ENCODE peak calls at places on chromosomes 11 and 22, in five cellular contexts. V is HCT116, P is A549, K is K562, U is HepG2. I is an unnamed sample.
A peak's percentile ranks its signal among the peaks of the same experiment; 100 is the strongest.

GRCh38 chr11:72783144-72783910 is 10.5 kb downstream of the STARD10 start:
- DNase-seq in U (no peak), P (no peak), K (no peak), V (no peak), I (no peak)

GRCh38 chr22:30535182-30535581 is 11.4 kb downstream of the SEC14L6 start:
- DNase-seq in U (no peak), P (no peak), V (no peak), K (no peak), I (no peak)

GRCh38 chr11:47501095-47501494 is 51.8 kb downstream of the CELF1 start:
- DNase-seq in P (no peak), V (no peak), K (no peak), U (no peak), I (no peak)

GRCh38 chr11:134611537-134611936 is 199.5 kb upstream of the B3GAT1 start:
- DNase-seq in P (no peak), U (no peak), V (no peak), K (no peak), I (no peak)

GRCh38 chr11:57475671-57476222 is 15.4 kb downstream of the RTN4RL2 start:
- DNase-seq in P (no peak), U (no peak), V (no peak), K (no peak), I (no peak)

GRCh38 chr22:36423461-36424404 is 36.0 kb upstream of the MYH9 start:
- DNase-seq in U (no peak), K (peak; percentile 54), V (no peak), P (no peak), I (no peak)

GRCh38 chr22:20316844-20317401 is 2.9 kb downstream of the DGCR6L start:
- DNase-seq in V (no peak), K (no peak), P (no peak), U (no peak), I (no peak)

GRCh38 chr22:21001601-21002325 is at the start of gene THAP7:
- DNase-seq in K (peak; percentile 100), U (peak; percentile 90), V (peak; percentile 89), P (peak; percentile 92), I (peak; percentile 99)

GRCh38 chr11:10916674-10917073 is 58.8 kb upstream of the ZBED5 start:
- DNase-seq in V (no peak), U (no peak), P (no peak), K (no peak), I (no peak)

GRCh38 chr11:32892355-32893090 is at the start of gene QSER1:
- DNase-seq in U (peak; percentile 35), P (peak; percentile 78), V (no peak), K (peak; percentile 90), I (peak; percentile 75)

GRCh38 chr11:77153276-77154185 is 25.5 kb downstream of the MYO7A start:
- DNase-seq in K (no peak), U (no peak), P (no peak), V (no peak), I (no peak)

GRCh38 chr22:24324137-24324536 is 53.5 kb downstream of the SPECC1L start:
- DNase-seq in P (no peak), V (no peak), U (no peak), K (no peak), I (no peak)

GRCh38 chr11:69671734-69672465 is 3.3 kb downstream of the LTO1 start:
- DNase-seq in V (no peak), K (no peak), P (no peak), U (no peak), I (no peak)

GRCh38 chr11:107457205-107457557 is 444 bp downstream of the CWF19L2 start:
- DNase-seq in K (peak; percentile 41), U (no peak), V (no peak), P (no peak), I (no peak)

GRCh38 chr11:130790689-130791088 is 125.6 kb downstream of the SNX19 start:
- DNase-seq in U (no peak), V (no peak), P (no peak), K (no peak), I (no peak)

GRCh38 chr22:32240461-32240860 is 14.7 kb downstream of the SLC5A4 start:
- DNase-seq in V (no peak), P (no peak), K (no peak), U (no peak), I (no peak)

GRCh38 chr11:12137938-12138731 is 27.7 kb downstream of the MICAL2 start:
- DNase-seq in K (no peak), U (no peak), V (no peak), P (peak; percentile 47), I (no peak)

GRCh38 chr11:69172674-69173073 is 16.9 kb downstream of the SMIM38 start:
- DNase-seq in U (no peak), K (no peak), V (peak; percentile 19), P (peak; percentile 51), I (no peak)

GRCh38 chr11:126523441-126523840 is 168.0 kb downstream of the ST3GAL4 start:
- DNase-seq in P (no peak), V (no peak), U (no peak), K (no peak), I (peak; percentile 34)

GRCh38 chr11:93652161-93652597 is 9.3 kb upstream of the CEP295 start:
- DNase-seq in V (no peak), P (peak; percentile 38), U (peak; percentile 17), K (peak; percentile 18), I (peak; percentile 55)

GRCh38 chr11:103491777-103492176 is 382.6 kb downstream of the DYNC2H1 start:
- DNase-seq in V (no peak), P (peak; percentile 6), K (no peak), U (no peak), I (no peak)

GRCh38 chr11:116829525-116830183 is at the start of gene APOC3:
- DNase-seq in V (no peak), P (no peak), K (no peak), U (peak; percentile 85), I (no peak)

GRCh38 chr11:2914475-2915195 is 14.6 kb downstream of the PHLDA2 start:
- DNase-seq in U (no peak), P (no peak), K (no peak), V (no peak), I (no peak)

GRCh38 chr11:20599424-20600346 is at the start of gene SLC6A5:
- DNase-seq in P (peak; percentile 36), U (peak; percentile 25), V (no peak), K (peak; percentile 64), I (no peak)

GRCh38 chr11:126542621-126543020 is 187.1 kb downstream of the ST3GAL4 start:
- DNase-seq in K (no peak), U (no peak), P (no peak), V (no peak), I (no peak)

GRCh38 chr11:26688701-26689100 is 33.2 kb downstream of the SLC5A12 start:
- DNase-seq in V (no peak), U (no peak), K (no peak), P (no peak), I (no peak)

DNA sequence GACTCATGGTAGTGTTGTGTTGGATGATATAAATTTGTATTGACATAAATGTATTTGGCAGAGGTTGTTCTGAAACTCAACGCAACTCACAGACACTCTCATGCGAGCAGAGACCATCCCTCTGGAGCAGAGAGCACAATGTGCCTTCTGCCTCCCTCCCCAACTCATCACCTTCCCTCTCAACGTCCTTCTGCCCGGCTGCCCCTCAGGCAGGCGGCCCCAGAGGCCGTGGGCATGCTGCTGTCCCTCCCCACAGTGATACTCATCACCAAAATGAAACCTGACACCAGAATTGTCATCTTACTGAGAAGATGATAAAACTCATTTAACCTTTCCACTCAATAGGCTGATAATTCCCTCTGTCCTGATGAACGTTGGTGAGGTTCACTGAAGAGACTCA is 260.6 kb downstream of the ETS1 start:
- DNase-seq in K (no peak), V (no peak), P (no peak), U (no peak), I (no peak)
- H3K27ac ChIP-seq in K (no peak overlapping the region), V (no peak overlapping the region), P (no peak overlapping the region), U (no peak overlapping the region), I (no peak overlapping the region)

GRCh38 chr11:1728281-1728680 is 22.1 kb downstream of the IFITM10 start:
- DNase-seq in P (no peak), K (no peak), U (no peak), V (no peak), I (peak; percentile 14)

GRCh38 chr11:1728931-1729691 is 21.3 kb downstream of the IFITM10 start:
- DNase-seq in U (no peak), P (no peak), K (no peak), V (no peak), I (peak; percentile 73)

GRCh38 chr11:1730230-1730629 is 20.2 kb downstream of the IFITM10 start:
- DNase-seq in V (no peak), K (no peak), U (no peak), P (no peak), I (no peak)

GRCh38 chr11:1727861-1728260 is 22.5 kb downstream of the IFITM10 start:
- DNase-seq in K (no peak), V (no peak), P (no peak), U (no peak), I (no peak)

DNA sequence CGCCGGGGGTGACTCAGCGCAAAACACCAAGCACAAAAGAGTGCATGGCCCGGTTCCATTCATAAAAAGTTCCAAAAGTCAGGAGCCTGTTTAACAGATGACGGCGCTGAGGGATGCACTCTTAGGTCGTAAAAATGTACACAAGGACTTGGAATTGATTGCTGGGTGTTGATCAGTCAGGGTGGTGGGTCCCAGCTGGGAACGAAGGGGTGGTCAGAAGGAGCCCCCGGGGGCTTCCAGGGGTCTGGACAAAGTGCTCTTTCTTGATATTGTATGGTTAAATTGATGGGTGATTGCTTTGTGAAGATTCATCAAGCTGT is 20.7 kb downstream of the IFITM10 start:
- DNase-seq in P (no peak), K (no peak), V (no peak), U (no peak), I (peak; percentile 46)
- H3K4me3 ChIP-seq in P (no peak overlapping the region), K (no peak overlapping the region), V (no peak overlapping the region), U (no peak overlapping the region), I (no peak overlapping the region)

DNA sequence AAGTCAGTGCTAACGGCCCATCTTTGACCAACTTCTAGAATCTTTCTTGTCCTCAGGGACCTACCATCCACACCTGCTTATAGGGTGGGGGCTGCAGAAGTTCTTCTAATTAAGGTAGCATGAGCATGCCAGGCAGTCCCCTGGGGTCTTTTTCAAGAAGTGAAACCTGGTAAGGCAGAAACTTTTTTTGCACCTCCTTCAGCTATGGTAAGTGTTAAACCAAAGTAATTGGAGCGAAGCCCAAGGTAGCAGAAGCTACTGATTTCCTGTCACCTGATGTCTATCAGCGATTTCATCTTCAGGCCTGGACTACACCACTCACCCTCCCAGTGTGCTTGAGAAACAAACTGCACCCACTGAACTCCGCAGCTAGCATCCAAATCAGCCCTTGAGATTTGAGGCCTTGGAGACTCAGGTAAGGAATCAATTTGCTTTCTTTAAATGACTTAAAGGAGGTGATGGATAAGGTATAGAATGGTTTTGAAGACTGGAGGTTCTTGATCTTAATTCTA is at the start of gene MS4A1:
- DNase-seq in K (no peak), V (no peak), U (no peak), P (no peak), I (peak; percentile 78)
- TF ChIP-seq POLR2A in K (no peak), V (no peak), U (no peak), P (no peak), I (no peak)

DNA sequence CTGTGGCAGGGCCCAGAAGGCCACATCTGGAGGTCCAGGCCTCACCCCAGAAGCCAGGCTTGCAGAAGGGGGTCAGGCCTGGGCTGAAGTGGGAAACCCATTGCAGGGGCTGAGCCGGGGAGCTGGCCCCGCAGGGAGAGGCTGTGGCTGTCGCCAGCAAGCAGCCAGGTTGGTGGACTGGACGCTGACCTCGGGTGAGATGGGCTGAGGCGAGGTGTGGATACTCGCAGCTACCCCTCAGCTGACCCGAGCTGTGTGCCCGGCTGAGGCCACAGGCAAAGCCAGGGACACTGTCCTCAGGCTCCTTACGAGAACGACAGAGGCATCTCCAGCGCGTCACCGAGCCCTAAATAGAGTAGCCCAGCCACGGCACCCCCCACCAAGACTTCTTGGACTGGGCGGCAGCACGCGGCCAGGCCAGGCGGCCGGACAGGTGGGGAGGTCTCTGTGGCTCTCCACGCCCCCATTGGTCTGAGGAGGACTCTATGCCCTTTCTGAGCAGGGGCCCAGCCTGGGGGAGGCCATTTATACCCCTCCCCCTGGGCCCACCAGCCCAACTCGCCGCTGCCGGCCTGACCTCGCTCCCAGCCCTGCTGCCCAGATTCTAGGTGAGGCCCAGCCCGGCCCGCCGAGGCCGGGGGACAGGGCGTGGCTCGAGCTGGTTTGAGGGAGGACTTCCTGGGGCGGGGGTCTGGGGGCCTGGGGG is at the start of gene TNNI2:
- DNase-seq in P (no peak), V (no peak), K (no peak), U (no peak), I (peak; percentile 49)
- H3K27ac ChIP-seq in P (peak within 1 kb of the TSS; percentile 73), V (no peak within 1 kb of the TSS), K (no peak within 1 kb of the TSS), U (no peak within 1 kb of the TSS), I (peak within 1 kb of the TSS; percentile 11)